ENCODE peak calls at places on chromosomes 4 and X, in four cellular contexts. Z is esophagus squamous epithelium, E is OCI-LY7, S is GM06990. M is an unnamed sample.

GRCh38 chrX:19897087-19897486 is 9.7 kb upstream of the SH3KBP1 start:
- DNase-seq in Z (no peak), E (no peak), S (no peak), M (no peak)

GRCh38 chrX:34734383-34734782 is 77.3 kb upstream of the TMEM47 start:
- DNase-seq in Z (no peak), E (no peak), S (no peak), M (no peak)

GRCh38 chr4:15197005-15197404 is 194.7 kb downstream of the CPEB2 start:
- DNase-seq in Z (no peak), E (no peak), S (no peak), M (no peak)

GRCh38 chr4:55291227-55291629 is 54.8 kb upstream of the SRD5A3 start:
- DNase-seq in Z (no peak), E (no peak), S (no peak), M (no peak)

GRCh38 chr4:110916505-110916904 is 293.6 kb upstream of the PITX2 start:
- DNase-seq in Z (no peak), E (no peak), S (no peak), M (no peak)

GRCh38 chrX:39645059-39645895 is 452.5 kb downstream of the BCOR start:
- DNase-seq in Z (no peak), E (no peak), S (no peak), M (peak; percentile 47)

GRCh38 chr4:140952709-140953108 is 180.6 kb downstream of the RNF150 start:
- DNase-seq in Z (no peak), E (no peak), S (no peak), M (no peak)

GRCh38 chrX:42107495-42108139 is 184.3 kb upstream of the CASK start:
- DNase-seq in Z (no peak), E (no peak), S (peak; percentile 54), M (no peak)

GRCh38 chrX:41145920-41146608 is 60.8 kb downstream of the USP9X start:
- DNase-seq in Z (no peak), E (no peak), S (no peak), M (no peak)

GRCh38 chr4:58760100-58760499 is 1649.9 kb upstream of the IGFBP7 start:
- DNase-seq in Z (no peak), E (no peak), S (no peak), M (no peak)

GRCh38 chr4:138686078-138686477 is 329.5 kb upstream of the NOCT start:
- DNase-seq in Z (no peak), E (no peak), S (no peak), M (no peak)

GRCh38 chr4:26105815-26106699 is 192.0 kb downstream of the SMIM20 start:
- DNase-seq in Z (no peak), E (no peak), S (no peak), M (no peak)

GRCh38 chr4:87524456-87524855 is 4.7 kb downstream of the SPARCL1 start:
- DNase-seq in Z (no peak), E (no peak), S (no peak), M (no peak)

GRCh38 chrX:76454456-76454927 is 27.0 kb downstream of the MAGEE1 start:
- DNase-seq in Z (no peak), E (peak; percentile 28), S (peak; percentile 7), M (no peak)

GRCh38 chrX:108230562-108230961 is 139.0 kb downstream of the ATG4A start:
- DNase-seq in Z (no peak), E (no peak), S (no peak), M (no peak)

GRCh38 chr4:7068883-7069282 is 1.0 kb upstream of the GRPEL1 start:
- DNase-seq in Z (no peak), E (no peak), S (no peak), M (no peak)

GRCh38 chr4:76377922-76378321 is 43.0 kb downstream of the CCDC158 start:
- DNase-seq in Z (no peak), E (peak; percentile 4), S (no peak), M (no peak)

GRCh38 chrX:85288992-85289723 is 45.4 kb downstream of the ZNF711 start:
- DNase-seq in Z (no peak), E (no peak), S (no peak), M (no peak)

GRCh38 chrX:47514553-47515235 is 31.7 kb upstream of the ZNF41 start:
- DNase-seq in Z (no peak), E (no peak), S (no peak), M (no peak)

GRCh38 chr4:140754918-140755810 is 1.0 kb downstream of the TBC1D9 start:
- DNase-seq in Z (no peak), E (no peak), S (no peak), M (no peak)

GRCh38 chrX:50108264-50108663 is 92.5 kb downstream of the AKAP4 start:
- DNase-seq in Z (no peak), E (no peak), S (no peak), M (no peak)

GRCh38 chrX:105307762-105308161 is 87.3 kb upstream of the TEX13A start:
- DNase-seq in Z (no peak), E (no peak), S (no peak), M (no peak)

GRCh38 chr4:8281519-8282133 is 12.1 kb downstream of the HTRA3 start:
- DNase-seq in Z (no peak), E (no peak), S (no peak), M (no peak)

GRCh38 chrX:11341274-11342256 is 48.4 kb downstream of the AMELX start:
- DNase-seq in Z (peak; percentile 3), E (peak; percentile 20), S (peak; percentile 38), M (peak; percentile 83)

GRCh38 chr4:105061136-105061696 is 85.5 kb upstream of the TET2 start:
- DNase-seq in Z (peak; percentile 1), E (peak; percentile 5), S (peak; percentile 82), M (no peak)

GRCh38 chr4:6777636-6778281 is 4.8 kb upstream of the KIAA0232 start:
- DNase-seq in Z (no peak), E (no peak), S (no peak), M (peak; percentile 62)

GRCh38 chr4:182240161-182241130 is 2.8 kb upstream of the TENM3 start:
- DNase-seq in Z (no peak), E (no peak), S (no peak), M (no peak)

GRCh38 chrX:1389181-1389992 is 2.5 kb downstream of the SLC25A6 start:
- DNase-seq in Z (no peak), E (no peak), S (no peak), M (peak; percentile 60)

GRCh38 chr4:184312126-184312525 is 94.5 kb upstream of the ENPP6 start:
- DNase-seq in Z (no peak), E (no peak), S (no peak), M (no peak)

GRCh38 chr4:184315675-184316359 is 98.1 kb upstream of the ENPP6 start:
- DNase-seq in Z (no peak), E (no peak), S (no peak), M (no peak)

GRCh38 chr4:184310881-184311709 is 93.4 kb upstream of the ENPP6 start:
- DNase-seq in Z (no peak), E (no peak), S (no peak), M (no peak)

GRCh38 chr4:184313710-184314659 is 96.3 kb upstream of the ENPP6 start:
- DNase-seq in Z (no peak), E (peak; percentile 84), S (peak; percentile 82), M (no peak)

DNA sequence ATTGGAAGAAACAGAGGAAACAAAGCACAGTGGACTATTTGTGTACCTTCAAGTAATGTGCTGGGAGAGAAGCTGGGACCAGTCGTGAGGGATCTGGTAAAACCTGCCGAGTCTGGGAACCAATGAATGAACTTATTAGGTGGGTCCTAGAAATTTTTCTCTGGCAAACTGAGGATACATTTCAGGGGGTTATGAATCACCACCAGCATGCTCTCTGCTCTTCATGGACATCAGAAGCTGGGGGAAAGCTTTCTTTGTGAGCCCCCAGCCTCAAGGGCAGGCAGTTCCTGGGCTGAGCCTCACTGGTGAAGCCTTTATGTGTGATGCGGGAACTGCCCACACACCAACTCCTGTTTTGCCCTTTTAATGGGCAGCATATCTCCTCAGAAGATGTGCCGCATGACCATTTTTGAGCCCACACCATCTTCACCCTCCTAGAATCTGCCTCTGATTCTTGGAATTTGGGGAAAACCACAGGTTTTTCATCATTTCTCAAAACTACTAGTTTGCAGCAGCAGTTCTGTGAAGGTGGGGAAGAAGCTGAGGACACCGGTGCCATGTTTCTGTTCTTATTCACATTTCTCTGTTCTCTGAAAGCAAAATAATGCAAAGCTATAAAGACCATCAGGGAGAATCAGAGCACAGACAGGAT is 95.5 kb upstream of the ENPP6 start:
- DNase-seq in Z (no peak), E (no peak), S (no peak), M (no peak)
- TF ChIP-seq CTCF in Z (no peak), E (no peak), S (no peak), M (no peak)

GRCh38 chr4:84966382-84967291 is at the start of gene WDFY3:
- DNase-seq in Z (peak; percentile 33), E (no peak), S (no peak), M (peak; percentile 91)

GRCh38 chr4:84968936-84969335 is 2.4 kb upstream of the WDFY3 start:
- DNase-seq in Z (no peak), E (no peak), S (no peak), M (no peak)

GRCh38 chr4:84964995-84965557 is 1.4 kb downstream of the WDFY3 start:
- DNase-seq in Z (no peak), E (no peak), S (no peak), M (no peak)

GRCh38 chr4:84967292-84967651 is 782 bp upstream of the WDFY3 start:
- DNase-seq in Z (no peak), E (no peak), S (no peak), M (no peak)

GRCh38 chr4:84965558-84966381 is 720 bp downstream of the WDFY3 start:
- DNase-seq in Z (no peak), E (no peak), S (no peak), M (no peak)
- TF ChIP-seq CTCF in Z (no peak), E (no peak), S (no peak), M (no peak)

GRCh38 chr4:82852751-82853053 is 38.3 kb downstream of the SEC31A start:
- DNase-seq in Z (no peak), E (no peak), S (no peak), M (no peak)

GRCh38 chr4:82851318-82851717 is 39.6 kb downstream of the SEC31A start:
- DNase-seq in Z (no peak), E (no peak), S (no peak), M (no peak)

GRCh38 chr4:82848706-82849105 is 42.2 kb downstream of the SEC31A start:
- DNase-seq in Z (no peak), E (no peak), S (no peak), M (no peak)

GRCh38 chr4:82850684-82851083 is 40.3 kb downstream of the SEC31A start:
- DNase-seq in Z (no peak), E (no peak), S (no peak), M (no peak)

DNA sequence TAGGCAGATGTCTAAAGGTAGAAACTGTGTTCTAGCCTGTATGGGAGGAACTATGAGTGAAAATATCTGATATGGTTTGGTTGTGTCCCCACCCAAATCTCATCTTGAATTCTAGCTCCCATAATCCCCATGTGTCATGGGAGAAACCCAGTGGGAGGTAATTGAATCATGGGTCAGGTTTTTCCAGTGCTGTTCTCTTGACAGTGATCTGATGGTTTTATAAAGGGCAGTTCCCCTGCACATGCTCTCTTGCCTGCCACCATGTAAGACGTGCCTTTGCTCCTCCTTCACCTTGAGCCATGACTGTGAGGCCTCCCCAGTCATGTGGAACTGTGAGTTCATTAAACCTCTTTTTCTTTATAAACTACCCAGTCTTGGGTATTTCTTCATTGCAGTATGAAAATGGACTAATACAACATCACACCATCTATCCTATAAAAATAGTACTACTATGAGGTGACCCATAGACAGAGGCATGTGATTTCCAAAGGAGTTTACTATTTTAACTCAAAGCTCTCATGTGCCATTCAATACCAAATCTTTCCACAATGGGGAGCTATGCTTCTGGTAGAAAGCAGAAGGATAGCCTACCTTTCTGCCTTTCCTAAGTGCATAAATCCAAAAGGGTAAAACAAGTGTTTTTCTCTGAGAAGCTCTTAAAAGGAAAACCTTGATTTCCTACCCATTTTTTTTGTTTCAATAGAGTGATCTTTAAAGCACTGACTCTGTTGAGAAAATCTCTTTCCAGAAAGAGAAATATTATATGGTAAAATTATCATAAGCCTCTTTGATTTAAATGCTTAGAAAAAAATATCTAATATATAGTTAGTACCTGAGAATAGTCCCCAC is 38.8 kb downstream of the SEC31A start:
- DNase-seq in Z (no peak), E (peak; percentile 54), S (no peak), M (no peak)
- TF ChIP-seq CTCF in Z (peak; percentile 59), E (peak; percentile 73), S (peak; percentile 19), M (peak; percentile 15)

GRCh38 chr4:81467672-81467964 is 4.1 kb downstream of the RASGEF1B start:
- DNase-seq in Z (no peak), E (no peak), S (no peak), M (no peak)
- TF ChIP-seq CTCF in Z (no peak), E (peak; percentile 62), S (no peak), M (no peak)